ENCODE peak calls at places on chromosomes 13 and 19, in eight cellular contexts. X is lower lobe of right lung; K is left ventricle myocardium inferior; C is mammary epithelial cell; S is CD8-positive, alpha-beta memory T cell; L is heart right ventricle; Z is fibroblast of lung; E is tibial nerve. H is an unnamed sample. For H3K4me1, the result is how much of the 10 kb centered on the place peaks cover.

GRCh38 chr13:114034481-114034891 is 60.6 kb upstream of the C13orf46 start:
- DNase-seq in Z (peak), L (no peak), C (no peak), E (no peak), X (no peak), S (no peak), K (no peak), H (no peak)

GRCh38 chr13:114063545-114064515 is 68.6 kb downstream of the RASA3 start:
- DNase-seq in S (no peak), K (peak), Z (peak), C (peak), X (peak), L (peak), E (peak), H (peak)

GRCh38 chr19:38375098-38375493 is 725 bp downstream of the PSMD8 start:
- DNase-seq in S (no peak), X (no peak), E (no peak), C (no peak), K (no peak), Z (peak), L (no peak), H (no peak)

GRCh38 chr13:67771106-67771505 is 541.0 kb upstream of the PCDH9 start:
- DNase-seq in Z (no peak), L (no peak), K (no peak), E (no peak), C (no peak), X (no peak), S (no peak), H (no peak)

GRCh38 chr19:21626924-21627697 is 121.7 kb downstream of the ZNF429 start:
- DNase-seq in C (no peak), Z (no peak), L (no peak), S (no peak), X (no peak), E (no peak), K (no peak), H (no peak)

GRCh38 chr19:48806818-48807589 is 3.8 kb downstream of the BCAT2 start:
- DNase-seq in C (no peak), S (no peak), Z (peak), K (no peak), X (no peak), L (no peak), E (no peak), H (no peak)

GRCh38 chr19:54660967-54661366 is 1.8 kb upstream of the LILRB4 start:
- DNase-seq in X (no peak), S (no peak), Z (no peak), L (no peak), E (no peak), K (no peak), C (no peak), H (no peak)

GRCh38 chr19:48480476-48481190 is 11.5 kb downstream of the CYTH2 start:
- DNase-seq in E (no peak), L (peak), X (no peak), C (no peak), Z (peak), S (peak), K (peak), H (peak)

GRCh38 chr19:35879770-35880317 is 11.5 kb downstream of the APLP1 start:
- DNase-seq in L (peak), C (peak), K (peak), X (peak), Z (peak), S (peak), E (peak), H (peak)

GRCh38 chr13:87131611-87132010 is 539.6 kb upstream of the SLITRK5 start:
- DNase-seq in Z (no peak), L (no peak), X (no peak), K (no peak), C (no peak), S (no peak), E (no peak), H (no peak)

GRCh38 chr13:48542581-48543341 is 9.9 kb upstream of the RCBTB2 start:
- DNase-seq in K (peak), C (no peak), E (no peak), Z (peak), X (peak), L (peak), S (no peak), H (peak)

GRCh38 chr13:39297023-39297422 is 258.8 kb downstream of the NHLRC3 start:
- DNase-seq in L (no peak), Z (no peak), S (no peak), X (no peak), K (no peak), E (no peak), C (no peak), H (no peak)

DNA sequence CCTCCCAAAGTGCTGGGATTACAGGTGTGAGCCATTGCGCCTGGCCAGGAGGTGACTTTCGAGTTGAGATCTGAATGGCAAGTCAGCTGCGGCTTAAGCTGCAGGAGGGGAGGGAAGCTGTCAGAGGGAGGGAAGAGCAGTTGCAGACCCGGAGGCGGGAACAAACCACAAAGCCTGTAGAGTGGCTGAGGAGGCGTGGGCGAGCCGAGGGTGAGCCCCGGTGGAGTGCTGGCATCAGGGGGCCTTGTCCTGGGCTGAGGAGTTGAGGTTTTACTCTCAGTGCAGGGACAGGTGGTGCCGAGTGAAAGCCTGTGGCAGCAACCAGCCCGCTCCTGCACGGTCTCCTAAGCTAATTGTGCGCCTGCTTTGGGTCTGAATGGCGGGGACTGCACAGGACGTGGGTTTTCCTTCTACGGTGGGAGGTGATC is 24.2 kb downstream of the PPP1R37 start:
- DNase-seq in Z (no peak), S (no peak), C (no peak), E (no peak), K (no peak), X (peak), L (no peak), H (peak)
- H3K4me1 ChIP-seq in Z (under half), S (under half), C (under half), E (under half), K (under half), X (half or more), L (under half), H (under half)

GRCh38 chr19:17306285-17306714 is 628 bp downstream of the MRPL34 start:
- DNase-seq in Z (no peak), L (no peak), X (no peak), K (no peak), C (no peak), E (no peak), S (no peak), H (no peak)
- H3K4me1 ChIP-seq in Z (under half), L (half or more), X (half or more), K (half or more), C (under half), E (under half), S (under half), H (under half)

GRCh38 chr19:16115309-16116039 is 3.8 kb downstream of the RAB8A start:
- DNase-seq in S (no peak), Z (no peak), K (no peak), L (no peak), C (no peak), X (no peak), E (no peak), H (peak)

GRCh38 chr19:16111909-16112752 is 442 bp downstream of the RAB8A start:
- DNase-seq in S (no peak), X (no peak), L (no peak), Z (no peak), E (no peak), C (no peak), K (no peak), H (no peak)

GRCh38 chr19:16111160-16111908 is at the start of gene RAB8A:
- DNase-seq in Z (peak), X (peak), E (peak), C (peak), K (peak), S (peak), L (peak), H (peak)

GRCh38 chr19:16113727-16114126 is 2.0 kb downstream of the RAB8A start:
- DNase-seq in E (no peak), L (no peak), K (no peak), X (no peak), S (no peak), C (no peak), Z (no peak), H (no peak)

DNA sequence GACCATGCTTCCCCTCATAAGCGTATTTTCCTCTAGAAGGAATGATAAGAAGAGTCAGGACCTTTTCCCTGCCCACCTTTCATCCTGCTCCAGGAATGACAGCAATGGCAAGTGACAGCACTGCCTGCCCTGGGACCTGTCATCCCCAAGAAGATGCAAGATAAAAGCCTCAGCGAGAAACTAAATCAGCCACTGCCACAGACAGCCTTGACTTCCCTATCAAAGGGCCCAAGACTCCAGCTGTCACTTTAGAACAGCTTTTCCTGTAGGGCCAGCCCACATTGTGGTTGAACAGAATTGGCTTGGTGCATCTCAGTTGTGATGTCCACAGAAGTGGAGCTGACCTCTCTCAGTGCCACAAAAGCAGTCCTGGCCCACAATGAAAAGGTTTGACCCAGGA is 1.1 kb downstream of the RAB8A start:
- DNase-seq in X (no peak), C (no peak), L (no peak), Z (no peak), S (no peak), K (no peak), E (no peak), H (no peak)
- H3K4me1 ChIP-seq in X (half or more), C (under half), L (under half), Z (under half), S (under half), K (half or more), E (under half), H (half or more)

DNA sequence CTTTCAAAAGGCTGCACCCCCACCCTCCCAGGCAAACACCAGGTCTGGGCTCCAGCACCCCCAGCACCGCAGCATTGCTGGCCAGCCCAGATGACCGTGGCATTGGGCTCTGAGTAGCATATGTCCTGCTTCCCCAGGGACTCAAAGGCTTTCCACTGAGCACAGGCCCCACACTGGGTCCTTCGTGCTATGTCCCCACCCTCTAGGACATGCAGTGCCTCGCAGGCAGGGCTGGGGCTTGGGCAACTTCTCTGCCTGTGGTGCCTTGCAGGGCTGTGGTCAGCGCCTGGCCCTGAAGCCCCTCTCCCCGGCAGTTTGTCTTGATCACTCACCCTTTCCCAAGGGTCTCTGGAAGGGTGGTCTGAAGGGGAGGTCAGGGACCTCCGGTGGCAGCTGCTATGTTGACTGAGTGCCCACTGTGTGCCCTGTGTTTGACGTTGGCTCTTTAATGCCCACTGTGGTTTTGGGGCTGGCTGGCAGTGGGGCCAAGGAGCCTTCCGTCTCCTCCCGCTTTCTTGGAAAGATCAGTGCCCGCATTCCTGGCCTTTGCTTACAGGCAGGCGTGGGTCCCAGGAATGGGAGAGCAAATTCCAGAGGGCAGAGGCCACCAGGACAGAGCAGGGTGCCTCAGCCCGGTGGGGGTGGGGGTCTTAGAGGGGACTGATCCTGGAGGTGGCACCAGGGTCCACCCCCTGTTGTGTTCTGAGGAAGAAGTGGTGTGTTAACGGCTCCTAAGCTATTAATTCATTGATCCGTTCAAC is 20.3 kb upstream of the CRTC1 start:
- DNase-seq in L (no peak), E (no peak), X (no peak), Z (no peak), C (no peak), K (no peak), S (no peak), H (no peak)
- H3K4me1 ChIP-seq in L (under half), E (half or more), X (under half), Z (under half), C (under half), K (under half), S (under half), H (under half)

GRCh38 chr19:10419646-10420443 is 493 bp upstream of the PDE4A start:
- DNase-seq in E (no peak), Z (peak), S (peak), X (no peak), C (peak), K (no peak), L (no peak), H (no peak)
- H3K4me1 ChIP-seq in E (under half), Z (under half), S (half or more), X (half or more), C (under half), K (half or more), L (half or more), H (half or more)

GRCh38 chr19:8501968-8502367 is 472 bp downstream of the PRAM1 start:
- DNase-seq in L (no peak), E (no peak), C (no peak), Z (no peak), S (no peak), K (no peak), X (no peak), H (no peak)

GRCh38 chr19:8500158-8500557 is 2.3 kb downstream of the PRAM1 start:
- DNase-seq in C (no peak), L (no peak), E (no peak), Z (no peak), K (no peak), X (peak), S (no peak), H (no peak)

GRCh38 chr19:8501547-8501946 is 893 bp downstream of the PRAM1 start:
- DNase-seq in Z (no peak), K (no peak), C (no peak), L (no peak), S (no peak), X (no peak), E (no peak), H (no peak)

GRCh38 chr19:8499048-8499833 is 3.2 kb downstream of the PRAM1 start:
- DNase-seq in E (no peak), Z (no peak), C (no peak), S (no peak), K (no peak), L (no peak), X (no peak), H (no peak)

DNA sequence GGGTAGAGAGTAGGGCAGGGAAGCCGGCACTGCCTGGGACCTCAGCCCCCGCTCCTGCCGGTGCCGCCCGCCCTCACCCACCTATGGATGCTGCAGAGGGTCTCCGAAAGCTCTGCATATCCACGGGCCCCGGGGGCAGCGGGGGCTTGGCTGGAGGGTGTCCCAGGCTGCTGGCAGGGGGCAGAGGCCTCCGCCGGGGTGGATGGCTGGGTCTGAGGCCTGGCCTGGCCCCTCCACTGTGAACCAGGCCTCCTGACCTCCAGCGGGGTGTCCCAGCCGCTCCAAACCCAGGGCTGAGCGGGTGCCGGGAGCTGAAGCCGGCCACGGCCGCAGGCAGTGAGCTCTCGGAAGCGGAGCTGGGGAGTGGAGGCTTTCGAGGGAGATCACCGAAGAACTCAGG is 4.1 kb downstream of the PRAM1 start:
- DNase-seq in L (no peak), Z (no peak), S (no peak), K (no peak), X (no peak), C (no peak), E (no peak), H (no peak)
- H3K4me1 ChIP-seq in L (under half), Z (under half), S (under half), K (under half), X (under half), C (under half), E (under half), H (under half)

DNA sequence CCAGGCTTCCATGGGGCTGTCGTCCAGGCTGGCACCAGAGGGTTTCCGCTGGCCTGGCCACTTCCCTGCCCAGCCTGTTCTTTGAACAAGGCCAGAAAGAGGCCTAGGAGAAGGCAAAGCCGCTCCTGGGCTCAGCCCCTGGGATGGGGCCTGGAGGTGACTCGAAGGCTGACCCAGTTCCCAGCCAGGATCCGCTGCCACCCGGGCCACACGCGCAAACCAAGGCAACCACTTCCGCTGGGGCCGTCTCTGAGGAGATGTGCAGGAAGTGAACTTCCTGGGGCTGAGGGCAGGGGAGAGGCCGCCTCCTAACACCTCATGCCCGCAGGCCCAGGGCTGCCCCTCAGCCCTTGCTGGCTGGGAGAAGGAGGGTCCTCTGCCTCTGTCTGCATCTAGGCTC is 15.2 kb downstream of the PLEKHF1 start:
- DNase-seq in Z (no peak), K (peak), S (peak), C (no peak), L (no peak), E (no peak), X (peak), H (peak)
- H3K4me1 ChIP-seq in Z (under half), K (half or more), S (half or more), C (under half), L (half or more), E (half or more), X (half or more), H (under half)